ENCODE peak calls at places on chromosomes 4 and X, in six cellular contexts. One of them, this sample, is unnamed.

GRCh38 chrX:27599928-27600327 is 9.8 kb downstream of the DCAF8L2 start:
- DNase-seq in GM12878: no peak
- DNase-seq in HepG2: peak
- DNase-seq in H1: no peak
- DNase-seq in K562: no peak
- DNase-seq in HCT116: no peak
- DNase-seq in this sample: no peak

GRCh38 chr4:153781717-153782416 is 7.0 kb downstream of the SFRP2 start:
- DNase-seq in HCT116: no peak
- DNase-seq in HepG2: no peak
- DNase-seq in GM12878: no peak
- DNase-seq in H1: no peak
- DNase-seq in K562: no peak
- DNase-seq in this sample: peak

GRCh38 chr4:27084685-27085356 is 224.2 kb downstream of the STIM2 start:
- DNase-seq in GM12878: no peak
- DNase-seq in HCT116: no peak
- DNase-seq in HepG2: no peak
- DNase-seq in K562: peak
- DNase-seq in H1: peak
- DNase-seq in this sample: peak

GRCh38 chr4:174538876-174539250 is 16.6 kb upstream of the HPGD start:
- DNase-seq in GM12878: no peak
- DNase-seq in HCT116: no peak
- DNase-seq in H1: no peak
- DNase-seq in HepG2: no peak
- DNase-seq in K562: no peak
- DNase-seq in this sample: no peak

GRCh38 chr4:113869743-113870375 is 108.3 kb upstream of the CAMK2D start:
- DNase-seq in HCT116: peak
- DNase-seq in HepG2: no peak
- DNase-seq in H1: no peak
- DNase-seq in GM12878: peak
- DNase-seq in K562: no peak
- DNase-seq in this sample: no peak

GRCh38 chr4:89821612-89822011 is 15.3 kb downstream of the SNCA start:
- DNase-seq in K562: no peak
- DNase-seq in GM12878: no peak
- DNase-seq in HepG2: no peak
- DNase-seq in HCT116: no peak
- DNase-seq in H1: no peak
- DNase-seq in this sample: no peak

GRCh38 chr4:146522862-146523205 is 1.1 kb upstream of the SLC10A7 start:
- DNase-seq in GM12878: no peak
- DNase-seq in K562: no peak
- DNase-seq in H1: no peak
- DNase-seq in HepG2: peak
- DNase-seq in HCT116: no peak
- DNase-seq in this sample: no peak

GRCh38 chr4:76954489-76954888 is 4.9 kb downstream of the SEPTIN11 start:
- DNase-seq in K562: no peak
- DNase-seq in GM12878: no peak
- DNase-seq in HepG2: no peak
- DNase-seq in H1: no peak
- DNase-seq in HCT116: no peak
- DNase-seq in this sample: no peak

GRCh38 chr4:82043809-82044137 is 330.0 kb downstream of the HNRNPD start:
- DNase-seq in K562: no peak
- DNase-seq in H1: no peak
- DNase-seq in GM12878: no peak
- DNase-seq in HCT116: no peak
- DNase-seq in HepG2: no peak
- DNase-seq in this sample: no peak

GRCh38 chr4:177190995-177191568 is 118.6 kb upstream of the NEIL3 start:
- DNase-seq in K562: no peak
- DNase-seq in H1: no peak
- DNase-seq in HCT116: no peak
- DNase-seq in HepG2: no peak
- DNase-seq in GM12878: no peak
- DNase-seq in this sample: no peak

GRCh38 chrX:46597774-46598173 is 24.2 kb downstream of the CHST7 start:
- DNase-seq in H1: no peak
- DNase-seq in HepG2: no peak
- DNase-seq in HCT116: no peak
- DNase-seq in K562: no peak
- DNase-seq in GM12878: no peak
- DNase-seq in this sample: no peak

GRCh38 chr4:189185810-189186432 is 754.8 kb upstream of the FRG1 start:
- DNase-seq in HCT116: no peak
- DNase-seq in HepG2: no peak
- DNase-seq in H1: no peak
- DNase-seq in K562: no peak
- DNase-seq in GM12878: no peak
- DNase-seq in this sample: peak

GRCh38 chr4:7960790-7961655 is 21.4 kb upstream of the AFAP1 start:
- DNase-seq in HepG2: no peak
- DNase-seq in HCT116: no peak
- DNase-seq in H1: no peak
- DNase-seq in GM12878: peak
- DNase-seq in K562: no peak
- DNase-seq in this sample: no peak

GRCh38 chr4:76311896-76312331 is 5.4 kb downstream of the STBD1 start:
- DNase-seq in H1: no peak
- DNase-seq in K562: no peak
- DNase-seq in HCT116: no peak
- DNase-seq in HepG2: no peak
- DNase-seq in GM12878: no peak
- DNase-seq in this sample: no peak

GRCh38 chr4:36568575-36568974 is 287.2 kb downstream of the DTHD1 start:
- DNase-seq in H1: no peak
- DNase-seq in K562: no peak
- DNase-seq in HCT116: no peak
- DNase-seq in GM12878: no peak
- DNase-seq in HepG2: no peak
- DNase-seq in this sample: no peak

GRCh38 chrX:104137496-104137895 is 19.3 kb downstream of the SLC25A53 start:
- DNase-seq in HCT116: peak
- DNase-seq in HepG2: no peak
- DNase-seq in GM12878: no peak
- DNase-seq in H1: no peak
- DNase-seq in K562: peak
- DNase-seq in this sample: no peak

GRCh38 chr4:51963871-51964513 is 56.2 kb downstream of the LRRC66 start:
- DNase-seq in GM12878: no peak
- DNase-seq in HepG2: no peak
- DNase-seq in H1: no peak
- DNase-seq in K562: no peak
- DNase-seq in HCT116: no peak
- DNase-seq in this sample: no peak

GRCh38 chrX:42079968-42080367 is 156.6 kb upstream of the CASK start:
- DNase-seq in GM12878: no peak
- DNase-seq in K562: no peak
- DNase-seq in H1: no peak
- DNase-seq in HepG2: no peak
- DNase-seq in HCT116: no peak
- DNase-seq in this sample: no peak

GRCh38 chr4:6824772-6825402 is 42.4 kb downstream of the KIAA0232 start:
- DNase-seq in GM12878: no peak
- DNase-seq in K562: no peak
- DNase-seq in HepG2: no peak
- DNase-seq in HCT116: no peak
- DNase-seq in H1: no peak
- DNase-seq in this sample: no peak

GRCh38 chr4:184824776-184825393 is 883 bp downstream of the ACSL1 start:
- DNase-seq in HepG2: no peak
- DNase-seq in H1: no peak
- DNase-seq in K562: no peak
- DNase-seq in HCT116: no peak
- DNase-seq in GM12878: no peak
- DNase-seq in this sample: no peak

GRCh38 chrX:104335765-104336164 is 81.0 kb upstream of the ESX1 start:
- DNase-seq in H1: no peak
- DNase-seq in HepG2: no peak
- DNase-seq in HCT116: no peak
- DNase-seq in K562: no peak
- DNase-seq in GM12878: no peak
- DNase-seq in this sample: no peak

GRCh38 chr4:21454196-21454595 is 494.4 kb downstream of the KCNIP4 start:
- DNase-seq in GM12878: no peak
- DNase-seq in HepG2: no peak
- DNase-seq in H1: no peak
- DNase-seq in K562: no peak
- DNase-seq in HCT116: no peak
- DNase-seq in this sample: no peak

DNA sequence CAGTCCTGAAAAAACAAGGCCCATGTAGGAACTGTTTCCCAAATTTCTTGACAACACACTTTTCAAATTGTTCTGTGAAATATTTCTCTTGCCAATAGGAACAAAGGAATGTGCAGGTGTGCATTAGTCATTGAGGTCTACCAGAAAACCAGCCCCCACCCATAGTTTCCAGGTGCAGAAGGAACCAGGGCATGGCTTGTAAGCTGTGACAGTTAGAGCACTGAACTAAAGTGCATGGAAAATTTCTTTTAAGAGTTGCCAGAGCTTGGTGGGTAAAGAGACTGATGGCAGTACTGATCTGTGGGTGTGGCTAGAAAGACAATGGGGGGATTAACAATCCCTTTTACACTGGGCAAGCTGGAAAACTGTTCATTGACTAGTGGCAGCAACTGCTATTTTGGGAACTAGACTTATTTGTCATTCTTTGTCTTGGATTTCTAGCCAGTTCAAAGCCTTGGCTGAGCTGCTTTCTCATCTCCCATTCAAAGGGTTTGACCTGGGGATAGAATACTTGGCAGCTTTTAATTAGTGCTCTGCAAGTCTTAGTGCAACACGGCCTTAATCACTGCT is 326.8 kb downstream of the PCDH19 start:
- DNase-seq in HepG2: no peak
- DNase-seq in GM12878: no peak
- DNase-seq in HCT116: no peak
- DNase-seq in K562: no peak
- DNase-seq in H1: no peak
- DNase-seq in this sample: no peak
- TF ChIP-seq ATF3 in HepG2: no peak
- TF ChIP-seq ATF3 in GM12878: no peak
- TF ChIP-seq ATF3 in HCT116: no peak
- TF ChIP-seq ATF3 in K562: no peak
- TF ChIP-seq ATF3 in H1: no peak
- TF ChIP-seq ATF3 in this sample: no peak

GRCh38 chr4:101667348-101667747 is 123.2 kb upstream of the BANK1 start:
- DNase-seq in HCT116: no peak
- DNase-seq in GM12878: no peak
- DNase-seq in HepG2: no peak
- DNase-seq in H1: no peak
- DNase-seq in K562: no peak
- DNase-seq in this sample: no peak
- TF ChIP-seq ATF3 in HCT116: no peak
- TF ChIP-seq ATF3 in GM12878: no peak
- TF ChIP-seq ATF3 in HepG2: no peak
- TF ChIP-seq ATF3 in H1: no peak
- TF ChIP-seq ATF3 in K562: no peak
- TF ChIP-seq ATF3 in this sample: no peak

DNA sequence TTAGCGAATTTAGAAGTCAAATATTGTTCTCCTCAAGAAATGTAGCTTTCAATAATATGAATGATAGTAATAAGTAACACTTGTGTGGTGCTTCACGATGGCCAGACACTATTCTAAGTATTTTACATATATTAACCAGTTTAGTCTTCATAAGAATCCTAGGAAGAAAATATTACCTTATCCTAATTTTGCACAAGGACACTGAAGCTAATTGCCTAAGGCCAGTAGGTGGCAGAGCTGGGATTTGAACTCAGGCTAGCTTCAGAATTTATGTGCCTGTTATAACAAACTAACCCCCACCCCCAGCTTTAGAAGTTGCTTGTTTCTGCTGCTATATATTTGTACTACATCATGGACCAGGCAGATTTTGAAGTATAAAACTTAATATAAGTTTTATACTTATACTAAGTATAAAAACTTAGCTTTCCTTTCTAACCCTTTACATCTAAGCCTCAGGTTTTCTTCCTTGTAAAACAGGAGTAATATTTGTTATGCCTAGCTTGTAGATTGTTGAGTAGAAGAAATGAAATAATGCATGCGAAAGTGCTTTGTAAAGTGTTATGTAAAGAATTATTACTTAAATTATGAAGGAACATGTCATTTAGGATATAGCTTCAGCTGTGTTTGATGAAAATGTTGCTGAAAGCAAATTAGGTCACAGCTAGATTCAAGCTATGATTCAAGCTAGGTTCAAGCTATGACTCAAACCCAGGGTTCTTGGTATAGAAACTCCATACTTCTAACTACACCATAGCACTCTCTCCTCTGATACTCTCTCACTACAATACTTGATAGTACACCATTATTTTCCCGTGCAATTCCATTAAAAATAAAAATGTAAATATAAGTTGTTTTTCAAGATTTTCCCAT is 4.2 kb upstream of the CDS1 start:
- DNase-seq in K562: peak
- DNase-seq in HCT116: peak
- DNase-seq in HepG2: peak
- DNase-seq in H1: no peak
- DNase-seq in GM12878: no peak
- DNase-seq in this sample: peak
- TF ChIP-seq ATF3 in K562: no peak
- TF ChIP-seq ATF3 in HCT116: no peak
- TF ChIP-seq ATF3 in HepG2: no peak
- TF ChIP-seq ATF3 in H1: no peak
- TF ChIP-seq ATF3 in GM12878: no peak
- TF ChIP-seq ATF3 in this sample: no peak

GRCh38 chrX:101219840-101220191 is 230 bp downstream of the DRP2 start:
- DNase-seq in HCT116: no peak
- DNase-seq in H1: no peak
- DNase-seq in GM12878: no peak
- DNase-seq in HepG2: no peak
- DNase-seq in K562: no peak
- DNase-seq in this sample: no peak
- TF ChIP-seq ATF3 in HCT116: no peak
- TF ChIP-seq ATF3 in H1: no peak
- TF ChIP-seq ATF3 in GM12878: no peak
- TF ChIP-seq ATF3 in HepG2: no peak
- TF ChIP-seq ATF3 in K562: no peak
- TF ChIP-seq ATF3 in this sample: no peak

DNA sequence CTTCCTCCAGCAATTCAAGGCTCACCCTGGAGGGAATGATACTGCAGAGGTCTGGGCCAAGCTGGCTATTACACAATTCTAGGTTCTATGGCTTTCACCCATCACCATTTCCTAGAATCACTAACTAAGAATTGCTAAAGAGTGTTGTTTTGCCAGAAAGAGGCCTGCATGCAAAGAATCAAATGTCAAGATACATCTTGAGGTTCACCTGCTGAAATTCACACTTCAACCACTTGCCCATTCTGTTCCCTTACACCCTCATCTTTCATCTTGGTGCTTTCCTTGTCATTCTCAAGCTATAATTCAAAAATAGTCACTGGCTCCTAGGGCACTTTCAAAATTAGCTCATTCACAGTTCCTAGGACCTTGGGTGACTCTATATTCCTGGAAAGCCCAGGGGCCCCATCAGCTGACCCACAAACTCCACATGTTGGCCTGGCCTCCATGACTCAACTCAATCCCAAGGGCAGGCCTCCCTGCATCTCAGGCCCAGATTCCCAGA is 7.0 kb downstream of the APBB2 start:
- DNase-seq in HCT116: no peak
- DNase-seq in GM12878: no peak
- DNase-seq in HepG2: no peak
- DNase-seq in K562: no peak
- DNase-seq in H1: no peak
- DNase-seq in this sample: no peak
- TF ChIP-seq ATF3 in HCT116: no peak
- TF ChIP-seq ATF3 in GM12878: no peak
- TF ChIP-seq ATF3 in HepG2: no peak
- TF ChIP-seq ATF3 in K562: peak
- TF ChIP-seq ATF3 in H1: no peak
- TF ChIP-seq ATF3 in this sample: no peak

This sample was measured in WTC11.